ENCODE peak calls at places on chromosomes 1 and 21, in six cellular contexts. One of them, this sample, is unnamed.

GRCh38 chr1:115976062-115976899 is at the start of gene SLC22A15:
- DNase-seq in GM23338: peak; percentile 78
- DNase-seq in K562: peak; percentile 51
- DNase-seq in A549: peak; percentile 44
- DNase-seq in SK-N-SH: peak; percentile 86
- DNase-seq in HCT116: no peak
- DNase-seq in this sample: no peak

GRCh38 chr1:45493116-45493697 is 2.2 kb upstream of the TESK2 start:
- DNase-seq in HCT116: peak; percentile 43
- DNase-seq in GM23338: peak; percentile 77
- DNase-seq in K562: peak; percentile 68
- DNase-seq in SK-N-SH: peak; percentile 75
- DNase-seq in A549: peak; percentile 53
- DNase-seq in this sample: peak; percentile 42

GRCh38 chr1:169931795-169932195 is 38.1 kb upstream of the SCYL3 start:
- DNase-seq in HCT116: no peak
- DNase-seq in K562: no peak
- DNase-seq in GM23338: no peak
- DNase-seq in SK-N-SH: no peak
- DNase-seq in A549: no peak
- DNase-seq in this sample: no peak

GRCh38 chr1:183783896-183784637 is 20.9 kb upstream of the RGL1 start:
- DNase-seq in SK-N-SH: no peak
- DNase-seq in A549: no peak
- DNase-seq in K562: no peak
- DNase-seq in GM23338: no peak
- DNase-seq in HCT116: no peak
- DNase-seq in this sample: no peak

GRCh38 chr21:42021751-42022430 is 11.7 kb upstream of the ZBTB21 start:
- DNase-seq in GM23338: peak; percentile 66
- DNase-seq in HCT116: no peak
- DNase-seq in K562: no peak
- DNase-seq in A549: no peak
- DNase-seq in SK-N-SH: no peak
- DNase-seq in this sample: no peak

GRCh38 chr1:194372266-194372665 is 1185.9 kb upstream of the B3GALT2 start:
- DNase-seq in K562: no peak
- DNase-seq in SK-N-SH: no peak
- DNase-seq in HCT116: no peak
- DNase-seq in GM23338: no peak
- DNase-seq in A549: no peak
- DNase-seq in this sample: no peak

GRCh38 chr1:68100571-68100970 is 50.1 kb upstream of the DIRAS3 start:
- DNase-seq in GM23338: no peak
- DNase-seq in SK-N-SH: no peak
- DNase-seq in K562: no peak
- DNase-seq in A549: no peak
- DNase-seq in HCT116: no peak
- DNase-seq in this sample: no peak

GRCh38 chr1:198254948-198255347 is 98.2 kb downstream of the NEK7 start:
- DNase-seq in A549: no peak
- DNase-seq in GM23338: no peak
- DNase-seq in SK-N-SH: no peak
- DNase-seq in K562: no peak
- DNase-seq in HCT116: no peak
- DNase-seq in this sample: no peak

GRCh38 chr1:73765551-73766233 is 432.3 kb downstream of the LRRIQ3 start:
- DNase-seq in K562: no peak
- DNase-seq in GM23338: no peak
- DNase-seq in A549: no peak
- DNase-seq in HCT116: no peak
- DNase-seq in SK-N-SH: no peak
- DNase-seq in this sample: no peak

GRCh38 chr1:66266350-66266749 is 267.6 kb upstream of the SGIP1 start:
- DNase-seq in GM23338: no peak
- DNase-seq in K562: no peak
- DNase-seq in A549: no peak
- DNase-seq in SK-N-SH: no peak
- DNase-seq in HCT116: peak; percentile 66
- DNase-seq in this sample: no peak

GRCh38 chr1:209678981-209679539 is 3.8 kb downstream of the G0S2 start:
- DNase-seq in K562: no peak
- DNase-seq in HCT116: no peak
- DNase-seq in GM23338: no peak
- DNase-seq in A549: no peak
- DNase-seq in SK-N-SH: no peak
- DNase-seq in this sample: no peak

GRCh38 chr1:152870831-152871730 is 7.0 kb upstream of the SMCP start:
- DNase-seq in A549: peak; percentile 45
- DNase-seq in K562: peak; percentile 27
- DNase-seq in SK-N-SH: no peak
- DNase-seq in GM23338: peak; percentile 91
- DNase-seq in HCT116: peak; percentile 52
- DNase-seq in this sample: peak; percentile 18

GRCh38 chr1:181161170-181161870 is 72.8 kb downstream of the IER5 start:
- DNase-seq in K562: no peak
- DNase-seq in SK-N-SH: no peak
- DNase-seq in HCT116: no peak
- DNase-seq in GM23338: no peak
- DNase-seq in A549: no peak
- DNase-seq in this sample: no peak

GRCh38 chr21:35390013-35390776 is 341.1 kb upstream of the RUNX1 start:
- DNase-seq in A549: no peak
- DNase-seq in GM23338: no peak
- DNase-seq in SK-N-SH: peak; percentile 21
- DNase-seq in K562: no peak
- DNase-seq in HCT116: no peak
- DNase-seq in this sample: no peak

GRCh38 chr21:33367309-33367973 is 35.8 kb upstream of the IFNGR2 start:
- DNase-seq in SK-N-SH: no peak
- DNase-seq in A549: no peak
- DNase-seq in HCT116: no peak
- DNase-seq in GM23338: no peak
- DNase-seq in K562: no peak
- DNase-seq in this sample: no peak

GRCh38 chr1:182303778-182304177 is 87.8 kb downstream of the GLUL start:
- DNase-seq in GM23338: no peak
- DNase-seq in SK-N-SH: no peak
- DNase-seq in HCT116: no peak
- DNase-seq in K562: no peak
- DNase-seq in A549: no peak
- DNase-seq in this sample: no peak

GRCh38 chr1:31932491-31933316 is 5.5 kb downstream of the PTP4A2 start:
- DNase-seq in HCT116: no peak
- DNase-seq in K562: no peak
- DNase-seq in SK-N-SH: no peak
- DNase-seq in A549: peak; percentile 42
- DNase-seq in GM23338: no peak
- DNase-seq in this sample: no peak

GRCh38 chr1:209585672-209586071 is 2.2 kb downstream of the CAMK1G start:
- DNase-seq in A549: no peak
- DNase-seq in SK-N-SH: peak; percentile 81
- DNase-seq in GM23338: peak; percentile 63
- DNase-seq in K562: no peak
- DNase-seq in HCT116: no peak
- DNase-seq in this sample: no peak

GRCh38 chr1:231040019-231040799 is at the start of gene FAM89A:
- DNase-seq in GM23338: peak; percentile 50
- DNase-seq in A549: peak; percentile 46
- DNase-seq in K562: peak; percentile 97
- DNase-seq in HCT116: peak; percentile 4
- DNase-seq in SK-N-SH: peak; percentile 89
- DNase-seq in this sample: no peak

GRCh38 chr1:206833131-206833530 is 32.3 kb upstream of the IL20 start:
- DNase-seq in K562: no peak
- DNase-seq in HCT116: no peak
- DNase-seq in A549: no peak
- DNase-seq in GM23338: no peak
- DNase-seq in SK-N-SH: no peak
- DNase-seq in this sample: no peak

GRCh38 chr1:59498640-59499039 is 201.7 kb downstream of the FGGY start:
- DNase-seq in GM23338: no peak
- DNase-seq in SK-N-SH: no peak
- DNase-seq in A549: no peak
- DNase-seq in K562: no peak
- DNase-seq in HCT116: no peak
- DNase-seq in this sample: no peak

GRCh38 chr1:180842890-180843289 is 69.8 kb upstream of the KIAA1614 start:
- DNase-seq in A549: no peak
- DNase-seq in SK-N-SH: no peak
- DNase-seq in HCT116: no peak
- DNase-seq in K562: no peak
- DNase-seq in GM23338: no peak
- DNase-seq in this sample: no peak

GRCh38 chr1:50425376-50426107 is 2.3 kb upstream of the DMRTA2 start:
- DNase-seq in SK-N-SH: peak; percentile 68
- DNase-seq in HCT116: no peak
- DNase-seq in K562: no peak
- DNase-seq in A549: peak; percentile 35
- DNase-seq in GM23338: peak; percentile 67
- DNase-seq in this sample: no peak

GRCh38 chr1:234934611-234935033 is 194.0 kb downstream of the TOMM20 start:
- DNase-seq in SK-N-SH: no peak
- DNase-seq in K562: no peak
- DNase-seq in HCT116: no peak
- DNase-seq in GM23338: no peak
- DNase-seq in A549: peak; percentile 45
- DNase-seq in this sample: no peak

GRCh38 chr1:55696181-55696580 is 481.0 kb upstream of the USP24 start:
- DNase-seq in K562: no peak
- DNase-seq in GM23338: no peak
- DNase-seq in SK-N-SH: no peak
- DNase-seq in A549: no peak
- DNase-seq in HCT116: no peak
- DNase-seq in this sample: no peak

DNA sequence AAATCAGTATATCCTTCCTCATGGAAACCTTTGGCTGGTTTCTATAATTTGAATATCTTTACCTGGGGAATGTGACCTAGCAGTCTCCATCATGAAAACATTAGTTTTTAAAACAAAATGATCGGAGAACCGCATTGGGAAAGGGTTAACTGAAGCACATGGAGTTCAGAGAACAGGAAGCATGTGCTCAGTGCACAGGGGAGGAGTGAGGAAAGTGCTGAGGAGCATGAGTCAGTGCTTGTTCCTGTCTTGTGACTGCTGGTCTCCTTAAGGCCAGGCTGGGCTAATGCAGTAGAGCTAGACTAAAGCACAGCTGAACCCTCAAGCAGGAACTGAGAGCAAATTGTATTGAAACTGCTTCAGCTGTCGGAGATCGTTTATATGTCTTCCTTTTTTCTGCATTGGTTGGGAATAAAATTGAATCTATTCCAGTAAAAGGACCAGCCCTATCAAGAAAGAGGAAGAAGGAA is 5.8 kb downstream of the IFI16 start:
- DNase-seq in HCT116: no peak
- DNase-seq in GM23338: no peak
- DNase-seq in A549: peak; percentile 65
- DNase-seq in SK-N-SH: no peak
- DNase-seq in K562: peak; percentile 26
- DNase-seq in this sample: no peak
- H3K4me3 ChIP-seq in HCT116: no peak overlapping the region
- H3K4me3 ChIP-seq in GM23338: no peak overlapping the region
- H3K4me3 ChIP-seq in A549: no peak overlapping the region
- H3K4me3 ChIP-seq in SK-N-SH: no peak overlapping the region
- H3K4me3 ChIP-seq in K562: no peak overlapping the region
- H3K4me3 ChIP-seq in this sample: no peak overlapping the region

GRCh38 chr1:8134546-8135235 is 108.6 kb upstream of the ERRFI1 start:
- DNase-seq in HCT116: no peak
- DNase-seq in A549: no peak
- DNase-seq in K562: no peak
- DNase-seq in GM23338: no peak
- DNase-seq in SK-N-SH: no peak
- DNase-seq in this sample: no peak
- TF ChIP-seq REST in HCT116: no peak
- TF ChIP-seq REST in A549: no peak
- TF ChIP-seq REST in K562: no peak
- TF ChIP-seq REST in GM23338: no peak
- TF ChIP-seq REST in SK-N-SH: no peak
- TF ChIP-seq REST in this sample: no peak

GRCh38 chr1:8702121-8702520 is 115.3 kb downstream of the RERE start:
- DNase-seq in A549: peak; percentile 58
- DNase-seq in HCT116: no peak
- DNase-seq in GM23338: peak; percentile 81
- DNase-seq in SK-N-SH: peak; percentile 33
- DNase-seq in K562: no peak
- DNase-seq in this sample: no peak
- H3K4me3 ChIP-seq in A549: peak overlapping the region; percentile 71
- H3K4me3 ChIP-seq in HCT116: peak overlapping the region; percentile 64
- H3K4me3 ChIP-seq in GM23338: peak overlapping the region; percentile 59
- H3K4me3 ChIP-seq in SK-N-SH: peak overlapping the region; percentile 64
- H3K4me3 ChIP-seq in K562: peak overlapping the region; percentile 59
- H3K4me3 ChIP-seq in this sample: peak overlapping the region; percentile 63

DNA sequence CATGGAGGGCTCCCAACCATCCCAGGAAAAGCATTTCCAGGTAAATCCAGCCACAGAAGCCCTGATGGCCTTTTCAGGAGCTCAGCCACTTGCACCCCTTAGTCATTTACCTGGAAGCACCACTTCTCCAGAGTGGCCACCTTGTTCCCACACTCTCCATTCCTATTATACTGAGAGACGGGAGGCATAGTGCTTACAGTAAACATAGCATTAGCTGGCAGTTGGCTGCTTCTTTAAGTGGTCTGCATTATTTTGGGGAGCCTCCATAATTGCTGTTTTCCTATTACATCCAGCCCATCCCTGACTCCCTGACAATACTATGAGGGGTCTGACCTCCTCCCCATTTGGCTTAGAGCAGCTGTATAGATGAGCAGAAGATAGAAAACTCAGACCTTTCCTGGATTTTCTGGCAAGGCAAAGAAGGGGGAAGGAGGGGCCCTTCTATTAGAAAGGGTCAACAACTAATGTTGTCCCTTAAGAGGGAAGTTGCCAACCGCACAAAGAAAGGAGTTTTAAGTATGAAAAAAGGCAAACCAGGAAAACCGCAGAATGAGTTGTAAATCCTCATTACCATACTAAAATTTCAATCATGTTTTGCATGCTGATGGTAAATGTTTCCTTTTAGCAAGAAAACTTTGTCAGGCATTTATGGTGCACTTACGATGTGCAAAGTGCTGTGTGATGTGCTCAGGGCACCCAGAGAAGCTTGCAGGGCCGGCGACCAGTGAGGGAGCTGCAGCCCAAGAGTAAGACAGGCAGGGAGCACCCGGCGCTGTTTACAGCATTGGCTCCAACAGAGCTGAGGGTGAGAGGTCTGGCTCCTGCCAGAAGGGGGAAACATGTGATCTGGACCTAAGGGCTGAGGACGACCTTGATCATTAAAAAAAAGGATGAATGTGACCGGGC is 167.3 kb downstream of the ZZZ3 start:
- DNase-seq in SK-N-SH: no peak
- DNase-seq in A549: peak; percentile 19
- DNase-seq in GM23338: peak; percentile 83
- DNase-seq in K562: no peak
- DNase-seq in HCT116: peak; percentile 24
- DNase-seq in this sample: no peak
- TF ChIP-seq REST in SK-N-SH: no peak
- TF ChIP-seq REST in A549: no peak
- TF ChIP-seq REST in GM23338: no peak
- TF ChIP-seq REST in K562: no peak
- TF ChIP-seq REST in HCT116: no peak
- TF ChIP-seq REST in this sample: no peak

GRCh38 chr21:26117972-26118367 is 52.6 kb downstream of the APP start:
- DNase-seq in HCT116: no peak
- DNase-seq in GM23338: no peak
- DNase-seq in A549: no peak
- DNase-seq in K562: no peak
- DNase-seq in SK-N-SH: no peak
- DNase-seq in this sample: no peak
- H3K4me3 ChIP-seq in HCT116: no peak overlapping the region
- H3K4me3 ChIP-seq in GM23338: no peak overlapping the region
- H3K4me3 ChIP-seq in A549: no peak overlapping the region
- H3K4me3 ChIP-seq in K562: no peak overlapping the region
- H3K4me3 ChIP-seq in SK-N-SH: no peak overlapping the region
- H3K4me3 ChIP-seq in this sample: no peak overlapping the region